ENCODE peak calls at places on chromosome X, in four cellular contexts. One of them, this sample, is unnamed.

GRCh38 chrX:7927259-7928167 is at the start of gene PNPLA4:
- DNase-seq in KBM-7: no peak
- DNase-seq in breast epithelium: peak
- DNase-seq in Right ventricle myocardium superior: peak
- DNase-seq in this sample: peak

GRCh38 chrX:39903937-39904336 is 193.8 kb downstream of the BCOR start:
- DNase-seq in KBM-7: no peak
- DNase-seq in breast epithelium: no peak
- DNase-seq in Right ventricle myocardium superior: no peak
- DNase-seq in this sample: no peak

GRCh38 chrX:154809939-154810665 is 4.8 kb upstream of the MPP1 start:
- DNase-seq in KBM-7: no peak
- DNase-seq in breast epithelium: no peak
- DNase-seq in Right ventricle myocardium superior: no peak
- DNase-seq in this sample: no peak

GRCh38 chrX:45860450-45860849 is 659.8 kb upstream of the DIPK2B start:
- DNase-seq in KBM-7: no peak
- DNase-seq in breast epithelium: no peak
- DNase-seq in Right ventricle myocardium superior: no peak
- DNase-seq in this sample: no peak

GRCh38 chrX:74535633-74536141 is 78.7 kb downstream of the RLIM start:
- DNase-seq in KBM-7: no peak
- DNase-seq in breast epithelium: peak
- DNase-seq in Right ventricle myocardium superior: peak
- DNase-seq in this sample: peak

GRCh38 chrX:274904-275475 is 6.2 kb upstream of the PLCXD1 start:
- DNase-seq in KBM-7: peak
- DNase-seq in breast epithelium: no peak
- DNase-seq in Right ventricle myocardium superior: peak
- DNase-seq in this sample: peak

GRCh38 chrX:96453139-96453538 is 231.5 kb upstream of the DIAPH2 start:
- DNase-seq in KBM-7: no peak
- DNase-seq in breast epithelium: no peak
- DNase-seq in Right ventricle myocardium superior: no peak
- DNase-seq in this sample: no peak

GRCh38 chrX:132092439-132093065 is 35.3 kb downstream of the FRMD7 start:
- DNase-seq in KBM-7: peak
- DNase-seq in breast epithelium: peak
- DNase-seq in Right ventricle myocardium superior: no peak
- DNase-seq in this sample: peak

GRCh38 chrX:139203681-139204575 is 326.6 kb upstream of the F9 start:
- DNase-seq in KBM-7: peak
- DNase-seq in breast epithelium: peak
- DNase-seq in Right ventricle myocardium superior: peak
- DNase-seq in this sample: peak

GRCh38 chrX:140318306-140318705 is 186.6 kb downstream of the SOX3 start:
- DNase-seq in KBM-7: no peak
- DNase-seq in breast epithelium: no peak
- DNase-seq in Right ventricle myocardium superior: no peak
- DNase-seq in this sample: no peak

GRCh38 chrX:47218920-47219815 is 687 bp downstream of the CDK16 start:
- DNase-seq in KBM-7: peak
- DNase-seq in breast epithelium: no peak
- DNase-seq in Right ventricle myocardium superior: peak
- DNase-seq in this sample: peak

GRCh38 chrX:136646602-136647239 is 1.2 kb upstream of the CD40LG start:
- DNase-seq in KBM-7: no peak
- DNase-seq in breast epithelium: no peak
- DNase-seq in Right ventricle myocardium superior: no peak
- DNase-seq in this sample: no peak

GRCh38 chrX:56729152-56729557 is at the start of gene NBDY:
- DNase-seq in KBM-7: peak
- DNase-seq in breast epithelium: peak
- DNase-seq in Right ventricle myocardium superior: peak
- DNase-seq in this sample: peak

GRCh38 chrX:46770817-46771163 is 11.9 kb upstream of the SLC9A7 start:
- DNase-seq in KBM-7: no peak
- DNase-seq in breast epithelium: no peak
- DNase-seq in Right ventricle myocardium superior: no peak
- DNase-seq in this sample: no peak

GRCh38 chrX:33053001-33053400 is 158.3 kb downstream of the DMD start:
- DNase-seq in KBM-7: no peak
- DNase-seq in breast epithelium: no peak
- DNase-seq in Right ventricle myocardium superior: no peak
- DNase-seq in this sample: no peak

GRCh38 chrX:67692246-67692645 is 148.4 kb downstream of the AR start:
- DNase-seq in KBM-7: no peak
- DNase-seq in breast epithelium: no peak
- DNase-seq in Right ventricle myocardium superior: no peak
- DNase-seq in this sample: no peak

GRCh38 chrX:56219702-56220101 is 12.5 kb upstream of the KLF8 start:
- DNase-seq in KBM-7: peak
- DNase-seq in breast epithelium: no peak
- DNase-seq in Right ventricle myocardium superior: no peak
- DNase-seq in this sample: no peak

GRCh38 chrX:667360-667759 is 36.8 kb downstream of the SHOX start:
- DNase-seq in KBM-7: no peak
- DNase-seq in breast epithelium: no peak
- DNase-seq in Right ventricle myocardium superior: no peak
- DNase-seq in this sample: no peak

GRCh38 chrX:14351889-14352288 is 177.4 kb upstream of the GLRA2 start:
- DNase-seq in KBM-7: no peak
- DNase-seq in breast epithelium: no peak
- DNase-seq in Right ventricle myocardium superior: no peak
- DNase-seq in this sample: no peak

GRCh38 chrX:4253092-4253491 is 539.6 kb upstream of the PRKX start:
- DNase-seq in KBM-7: peak
- DNase-seq in breast epithelium: no peak
- DNase-seq in Right ventricle myocardium superior: no peak
- DNase-seq in this sample: no peak

GRCh38 chrX:71992711-71993110 is 82.1 kb downstream of the NHSL2 start:
- DNase-seq in KBM-7: peak
- DNase-seq in breast epithelium: no peak
- DNase-seq in Right ventricle myocardium superior: no peak
- DNase-seq in this sample: no peak

GRCh38 chrX:71629467-71629866 is 11.2 kb upstream of the CXCR3 start:
- DNase-seq in KBM-7: no peak
- DNase-seq in breast epithelium: no peak
- DNase-seq in Right ventricle myocardium superior: no peak
- DNase-seq in this sample: no peak

GRCh38 chrX:15143050-15143824 is 126.6 kb downstream of the ASB9 start:
- DNase-seq in KBM-7: peak
- DNase-seq in breast epithelium: peak
- DNase-seq in Right ventricle myocardium superior: peak
- DNase-seq in this sample: peak

GRCh38 chrX:103254921-103255455 is at the start of gene TCEAL8:
- DNase-seq in KBM-7: peak
- DNase-seq in breast epithelium: peak
- DNase-seq in Right ventricle myocardium superior: peak
- DNase-seq in this sample: peak

GRCh38 chrX:136639506-136640176 is 8.3 kb upstream of the CD40LG start:
- DNase-seq in KBM-7: no peak
- DNase-seq in breast epithelium: no peak
- DNase-seq in Right ventricle myocardium superior: no peak
- DNase-seq in this sample: no peak

GRCh38 chrX:4936315-4936714 is 1222.9 kb upstream of the PRKX start:
- DNase-seq in KBM-7: peak
- DNase-seq in breast epithelium: no peak
- DNase-seq in Right ventricle myocardium superior: no peak
- DNase-seq in this sample: no peak

GRCh38 chrX:148593146-148593545 is 92.7 kb downstream of the AFF2 start:
- DNase-seq in KBM-7: no peak
- DNase-seq in breast epithelium: no peak
- DNase-seq in Right ventricle myocardium superior: no peak
- DNase-seq in this sample: no peak

GRCh38 chrX:57573754-57574153 is 18.1 kb upstream of the ZXDB start:
- DNase-seq in KBM-7: peak
- DNase-seq in breast epithelium: no peak
- DNase-seq in Right ventricle myocardium superior: no peak
- DNase-seq in this sample: no peak

GRCh38 chrX:37347420-37347819 is 1.7 kb upstream of the PRRG1 start:
- DNase-seq in KBM-7: peak
- DNase-seq in breast epithelium: no peak
- DNase-seq in Right ventricle myocardium superior: peak
- DNase-seq in this sample: no peak

GRCh38 chrX:130347336-130347735 is 7.6 kb downstream of the SLC25A14 start:
- DNase-seq in KBM-7: no peak
- DNase-seq in breast epithelium: no peak
- DNase-seq in Right ventricle myocardium superior: no peak
- DNase-seq in this sample: no peak

GRCh38 chrX:51697397-51697796 is 12.9 kb upstream of the CENPVL1 start:
- DNase-seq in KBM-7: no peak
- DNase-seq in breast epithelium: no peak
- DNase-seq in Right ventricle myocardium superior: no peak
- DNase-seq in this sample: no peak

GRCh38 chrX:40104649-40105015 is 6.9 kb upstream of the BCOR start:
- DNase-seq in KBM-7: peak
- DNase-seq in breast epithelium: no peak
- DNase-seq in Right ventricle myocardium superior: peak
- DNase-seq in this sample: peak

GRCh38 chrX:39296472-39296871 is 495.2 kb downstream of the MID1IP1 start:
- DNase-seq in KBM-7: no peak
- DNase-seq in breast epithelium: no peak
- DNase-seq in Right ventricle myocardium superior: no peak
- DNase-seq in this sample: no peak

This sample was measured in left ventricle myocardium superior.